ENCODE peak calls at places on chromosomes 5 and 9, in ten cellular contexts. P, Q, J, R, Z, U, D, C, F and B are unnamed samples.

GRCh38 chr9:20781086-20781485 is 97.0 kb downstream of the FOCAD start:
- DNase-seq in Q (no peak), J (no peak), R (peak; percentile 11), U (no peak), C (no peak), P (no peak), D (no peak), Z (no peak), F (no peak), B (no peak)

GRCh38 chr5:142221091-142221860 is 103.5 kb downstream of the SPRY4 start:
- DNase-seq in Z (no peak), C (no peak), R (peak; percentile 20), J (no peak), Q (no peak), U (no peak), F (no peak), D (no peak), P (no peak), B (no peak)

GRCh38 chr5:54769072-54769471 is 216.3 kb downstream of the ESM1 start:
- DNase-seq in C (no peak), Q (no peak), P (no peak), Z (no peak), R (no peak), J (no peak), D (no peak), F (no peak), U (no peak), B (no peak)

GRCh38 chr9:114177423-114178064 is 22.2 kb downstream of the COL27A1 start:
- DNase-seq in D (no peak), F (no peak), Q (peak; percentile 23), Z (peak; percentile 26), C (no peak), P (no peak), R (peak; percentile 76), U (no peak), J (no peak), B (no peak)

GRCh38 chr5:173395257-173395932 is 67.2 kb upstream of the STC2 start:
- DNase-seq in C (no peak), P (peak; percentile 6), R (peak; percentile 85), Z (peak; percentile 18), D (no peak), J (no peak), Q (peak; percentile 34), F (no peak), U (no peak), B (no peak)

GRCh38 chr9:82376677-82377232 is 388.2 kb downstream of the SPATA31D1 start:
- DNase-seq in R (no peak), Q (no peak), U (no peak), D (no peak), P (no peak), J (no peak), F (no peak), Z (no peak), C (no peak), B (no peak)

GRCh38 chr9:72022846-72023245 is 37.6 kb downstream of the C9orf57 start:
- DNase-seq in Q (no peak), R (peak; percentile 85), C (no peak), Z (no peak), U (no peak), P (no peak), D (no peak), J (peak; percentile 25), F (no peak), B (no peak)

GRCh38 chr5:180097163-180097894 is 25.8 kb upstream of the RNF130 start:
- DNase-seq in Q (no peak), D (no peak), F (no peak), J (no peak), Z (no peak), P (no peak), C (no peak), R (no peak), U (no peak), B (no peak)

GRCh38 chr9:93260290-93261066 is 76.5 kb downstream of the WNK2 start:
- DNase-seq in D (no peak), Q (no peak), P (no peak), F (peak; percentile 8), Z (no peak), C (peak; percentile 17), J (peak; percentile 5), R (no peak), U (no peak), B (no peak)

GRCh38 chr5:178069909-178070308 is 43.4 kb upstream of the N4BP3 start:
- DNase-seq in Q (no peak), F (peak; percentile 73), C (no peak), R (peak; percentile 26), J (peak; percentile 13), Z (peak; percentile 36), U (peak; percentile 34), P (peak; percentile 35), D (peak; percentile 46), B (no peak)

GRCh38 chr5:67901816-67902496 is 313.6 kb upstream of the PIK3R1 start:
- DNase-seq in P (no peak), Q (no peak), J (no peak), F (no peak), U (no peak), C (no peak), Z (no peak), R (no peak), D (no peak), B (no peak)

GRCh38 chr5:67896312-67896985 is 319.1 kb upstream of the PIK3R1 start:
- DNase-seq in D (no peak), P (no peak), U (no peak), F (no peak), Z (no peak), C (no peak), R (no peak), J (no peak), Q (no peak), B (no peak)

GRCh38 chr5:67900515-67900914 is 315.0 kb upstream of the PIK3R1 start:
- DNase-seq in Q (no peak), R (no peak), P (no peak), F (no peak), J (no peak), U (no peak), D (no peak), C (no peak), Z (no peak), B (peak; percentile 22)

GRCh38 chr5:67897980-67898379 is 317.6 kb upstream of the PIK3R1 start:
- DNase-seq in D (no peak), R (no peak), P (no peak), Q (no peak), J (no peak), F (no peak), Z (no peak), U (no peak), C (no peak), B (no peak)

DNA sequence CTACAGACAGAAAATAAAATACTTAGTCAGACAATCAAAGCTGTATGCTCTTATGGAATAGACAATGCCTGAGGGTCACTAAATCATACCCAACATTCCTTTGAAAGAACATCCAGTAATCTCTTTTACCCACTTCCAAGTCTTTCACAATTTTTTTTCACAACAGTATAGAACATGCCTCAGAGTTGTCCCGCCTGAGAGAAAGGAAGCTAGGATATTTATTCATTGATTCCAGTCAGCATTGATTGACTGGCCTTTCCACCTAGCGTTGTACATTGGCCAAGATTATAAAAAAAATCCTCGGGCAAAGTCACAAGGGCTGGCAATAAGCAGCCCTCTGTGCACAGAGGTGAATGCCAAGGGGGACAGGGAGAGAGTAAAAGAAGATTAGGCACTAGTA is 318.1 kb upstream of the PIK3R1 start:
- DNase-seq in U (no peak), R (no peak), J (no peak), F (no peak), C (no peak), Z (no peak), P (no peak), D (no peak), Q (no peak), B (no peak)
- H3K27ac ChIP-seq in U (no peak overlapping the region), R (no peak overlapping the region), J (no peak overlapping the region), F (no peak overlapping the region), C (no peak overlapping the region), Z (no peak overlapping the region), P (no peak overlapping the region), D (no peak overlapping the region), Q (no peak overlapping the region), B (no peak overlapping the region)

GRCh38 chr9:131668439-131669233 is 71.2 kb downstream of the RAPGEF1 start:
- DNase-seq in J (no peak), Q (peak; percentile 47), U (no peak), D (no peak), C (peak; percentile 63), P (no peak), Z (no peak), R (peak; percentile 84), F (no peak), B (no peak)
- TF ChIP-seq POLR2A in J (no peak), Q (no peak), U (no peak), D (no peak), C (no peak), P (no peak), Z (no peak), R (no peak), F (no peak), B (no peak)

DNA sequence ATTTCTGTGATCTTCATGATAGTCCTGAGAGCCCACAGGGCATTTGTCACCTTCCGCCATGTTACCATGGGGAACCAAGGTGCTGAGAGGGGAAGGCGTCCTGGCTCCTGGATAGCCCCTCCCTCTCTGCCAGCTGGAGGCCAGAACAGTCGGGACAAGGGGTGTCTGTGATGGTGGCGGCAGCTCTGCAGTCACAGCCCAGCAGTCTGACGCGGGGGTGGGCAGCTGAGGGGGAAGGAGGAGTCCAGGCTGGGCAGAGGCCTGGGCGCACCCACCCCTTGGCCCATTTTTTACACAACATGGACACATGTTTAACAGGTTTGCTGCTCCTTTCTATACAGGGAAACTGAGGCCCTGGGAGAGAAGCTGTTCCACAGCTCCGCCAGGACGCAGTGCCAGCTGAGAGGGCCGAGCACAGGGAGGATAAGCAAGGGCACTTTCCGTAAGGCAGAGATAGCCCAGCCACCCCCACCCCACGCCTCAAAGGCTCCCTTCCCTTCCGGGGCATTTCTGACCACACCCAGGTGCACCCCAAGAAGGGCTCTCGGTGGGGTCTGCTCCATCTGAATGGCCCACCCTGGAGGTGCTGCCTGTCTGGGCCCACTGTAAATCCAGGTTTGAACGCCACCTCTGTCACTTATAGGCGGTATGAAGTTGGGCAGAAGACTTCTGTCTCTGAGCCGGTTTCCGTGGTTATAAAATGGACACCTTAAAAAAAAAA is 17.1 kb downstream of the LRRC8A start:
- DNase-seq in C (no peak), P (no peak), J (no peak), Q (no peak), Z (no peak), U (no peak), D (no peak), F (no peak), R (no peak), B (no peak)
- H3K4me1 ChIP-seq in C (peaks cover 51% of the 10 kb centered on the region), P (peaks cover 27% of the 10 kb centered on the region), J (peaks cover 41% of the 10 kb centered on the region), Q (peaks cover 48% of the 10 kb centered on the region), Z (peaks cover 38% of the 10 kb centered on the region), U (peaks cover 4% of the 10 kb centered on the region), D (peaks cover 12% of the 10 kb centered on the region), F (peaks cover 16% of the 10 kb centered on the region), R (peaks cover 7% of the 10 kb centered on the region), B (no peaks in the 10 kb centered on the region)

DNA sequence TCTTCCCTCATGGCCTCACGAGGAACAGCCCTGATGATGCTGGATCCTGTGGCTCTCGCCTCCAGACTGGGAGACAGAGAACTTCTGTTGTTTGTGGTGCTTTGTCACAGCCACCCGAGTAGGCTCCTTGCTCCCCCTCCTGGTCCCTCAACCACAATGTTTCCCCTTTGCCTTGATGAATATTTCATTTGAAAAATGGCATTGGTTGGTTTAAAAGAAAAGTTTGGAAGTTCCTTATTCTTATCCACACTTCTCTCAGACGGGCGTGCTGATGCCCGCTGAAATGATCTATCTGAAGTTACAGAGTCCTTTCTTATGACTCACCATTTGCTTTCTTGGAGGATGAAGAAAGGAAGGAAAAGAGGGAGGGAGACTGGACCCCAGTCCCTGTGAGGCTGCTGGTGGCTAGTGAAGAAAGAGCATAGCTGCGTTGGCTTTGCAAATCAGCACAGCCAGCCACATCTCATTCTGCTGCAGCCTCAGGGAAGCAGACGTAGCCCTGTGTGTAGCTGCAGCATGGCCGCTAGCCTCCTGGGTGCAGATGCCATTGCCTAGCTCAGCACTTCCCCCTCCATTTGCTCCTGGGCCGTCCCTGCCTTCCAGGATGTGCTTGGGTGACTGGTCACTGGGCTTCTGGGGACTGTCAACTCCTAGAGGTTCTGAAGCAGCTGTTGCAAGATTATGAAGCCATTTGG is 185.9 kb downstream of the ERCC6L2 start:
- DNase-seq in D (peak; percentile 56), Q (no peak), F (peak; percentile 63), R (peak; percentile 41), J (no peak), U (peak; percentile 38), Z (peak; percentile 25), C (peak; percentile 57), P (peak; percentile 10), B (no peak)
- H3K27ac ChIP-seq in D (peak overlapping the region; percentile 62), Q (no peak overlapping the region), F (no peak overlapping the region), R (no peak overlapping the region), J (peak overlapping the region; percentile 31), U (no peak overlapping the region), Z (peak overlapping the region; percentile 50), C (peak overlapping the region; percentile 76), P (no peak overlapping the region), B (no peak overlapping the region)